ENCODE peak calls at places on chromosomes 1 and 21, in six cellular contexts. Z, C, F, W, X and O are unnamed samples.

GRCh38 chr1:44842763-44843655 is at the start of gene PTCH2:
- DNase-seq in Z (no peak), C (peak; percentile 92), F (peak; percentile 55), W (peak; percentile 74), X (peak; percentile 62), O (peak; percentile 76)

GRCh38 chr1:204859885-204860284 is 10.8 kb upstream of the NFASC start:
- DNase-seq in Z (no peak), C (no peak), F (no peak), W (peak; percentile 20), X (no peak), O (no peak)

GRCh38 chr1:33140153-33141149 is 41.4 kb downstream of the TRIM62 start:
- DNase-seq in Z (no peak), C (no peak), F (no peak), W (no peak), X (no peak), O (no peak)

GRCh38 chr1:43238991-43239469 is 30.8 kb upstream of the TMEM125 start:
- DNase-seq in Z (no peak), C (peak; percentile 79), F (no peak), W (peak; percentile 74), X (no peak), O (no peak)

GRCh38 chr1:7209340-7209739 is 424.1 kb downstream of the CAMTA1 start:
- DNase-seq in Z (no peak), C (no peak), F (no peak), W (no peak), X (no peak), O (no peak)

GRCh38 chr21:28069446-28069845 is 923.2 kb downstream of the LTN1 start:
- DNase-seq in Z (no peak), C (no peak), F (no peak), W (no peak), X (no peak), O (no peak)

GRCh38 chr1:156804572-156805243 is 11.9 kb downstream of the SH2D2A start:
- DNase-seq in Z (no peak), C (peak; percentile 82), F (no peak), W (no peak), X (no peak), O (no peak)

GRCh38 chr1:157770442-157771043 is 6.4 kb downstream of the FCRL2 start:
- DNase-seq in Z (no peak), C (no peak), F (no peak), W (no peak), X (no peak), O (no peak)

GRCh38 chr1:156625436-156626078 is 6.3 kb downstream of the HAPLN2 start:
- DNase-seq in Z (no peak), C (peak; percentile 90), F (peak; percentile 84), W (peak; percentile 52), X (peak; percentile 27), O (peak; percentile 69)

GRCh38 chr1:8419861-8420260 is 101.9 kb downstream of the SLC45A1 start:
- DNase-seq in Z (no peak), C (no peak), F (no peak), W (no peak), X (no peak), O (no peak)

GRCh38 chr21:38440746-38441145 is 57.5 kb downstream of the ERG start:
- DNase-seq in Z (peak; percentile 34), C (no peak), F (no peak), W (no peak), X (no peak), O (no peak)

GRCh38 chr1:41381691-41382530 is 20.7 kb downstream of the FOXO6 start:
- DNase-seq in Z (no peak), C (no peak), F (no peak), W (no peak), X (no peak), O (peak; percentile 84)

GRCh38 chr1:41734201-41734915 is 184.4 kb downstream of the HIVEP3 start:
- DNase-seq in Z (no peak), C (no peak), F (no peak), W (no peak), X (no peak), O (peak; percentile 37)

GRCh38 chr1:93705897-93706500 is 24.4 kb upstream of the BCAR3 start:
- DNase-seq in Z (no peak), C (peak; percentile 60), F (no peak), W (no peak), X (no peak), O (peak; percentile 40)

GRCh38 chr21:31340499-31340898 is 3.6 kb downstream of the TIAM1 start:
- DNase-seq in Z (no peak), C (no peak), F (no peak), W (no peak), X (no peak), O (no peak)